ENCODE peak calls at places on chromosomes 13 and 19, in nine cellular contexts. H is stimulated activated CD4-positive, alpha-beta T cell treated with anti-CD3 and anti-CD28 coated beads, Interleukin-1b, Interleukin-23, amount 100 ng/mL, for 24 hours; V is DND-41; E is BJ; U is neural crest cell; L is CD4-positive, CD25-positive, alpha-beta regulatory T cell; M is pons; O is T-helper 9 cell; K is psoas muscle. C is an unnamed sample.
A peak's percentile ranks its signal among the peaks of the same experiment; 100 is the strongest.

GRCh38 chr13:106003651-106004050 is 531.8 kb downstream of the EFNB2 start:
- DNase-seq in M (no peak), E (no peak), O (no peak), L (no peak), U (no peak), H (no peak), K (no peak), V (no peak), C (no peak)

GRCh38 chr19:10009269-10009665 is 1.0 kb downstream of the COL5A3 start:
- DNase-seq in M (no peak), H (no peak), V (peak; percentile 42), O (peak; percentile 51), E (peak; percentile 35), K (peak; percentile 90), L (no peak), U (peak; percentile 56), C (peak; percentile 43)

GRCh38 chr13:79987761-79988160 is 353.2 kb downstream of the SPRY2 start:
- DNase-seq in L (no peak), E (no peak), K (no peak), M (no peak), V (no peak), H (no peak), U (no peak), O (no peak), C (no peak)

GRCh38 chr19:13260883-13261653 is 110.9 kb downstream of the IER2 start:
- DNase-seq in O (no peak), H (peak; percentile 23), E (peak; percentile 73), K (no peak), U (no peak), M (no peak), L (peak; percentile 54), V (no peak), C (no peak)

GRCh38 chr19:3671680-3672574 is 28.3 kb downstream of the PIP5K1C start:
- DNase-seq in E (no peak), K (no peak), V (no peak), M (no peak), H (no peak), L (peak; percentile 64), O (no peak), U (no peak), C (no peak)

GRCh38 chr13:113901642-113902041 is 37.8 kb upstream of the GAS6 start:
- DNase-seq in K (no peak), L (no peak), E (no peak), O (no peak), U (no peak), V (no peak), H (no peak), M (no peak), C (no peak)

GRCh38 chr13:53499551-53499950 is 470.9 kb downstream of the OLFM4 start:
- DNase-seq in U (no peak), M (no peak), O (no peak), V (no peak), L (no peak), K (no peak), H (no peak), E (no peak), C (no peak)

GRCh38 chr19:57473646-57474045 is 3.7 kb downstream of the ZNF772 start:
- DNase-seq in K (no peak), E (no peak), L (no peak), M (no peak), V (no peak), O (no peak), U (no peak), H (no peak), C (no peak)

GRCh38 chr13:31538067-31539042 is 201.0 kb upstream of the RXFP2 start:
- DNase-seq in H (no peak), L (no peak), U (no peak), M (peak; percentile 16), V (no peak), E (no peak), K (no peak), O (no peak), C (peak; percentile 6)

GRCh38 chr13:42544246-42544915 is 29.6 kb upstream of the TNFSF11 start:
- DNase-seq in U (no peak), V (no peak), M (peak; percentile 59), K (no peak), O (no peak), H (no peak), E (no peak), L (no peak), C (no peak)

GRCh38 chr13:32624441-32624840 is 38.2 kb downstream of the PDS5B start:
- DNase-seq in L (no peak), K (no peak), M (no peak), E (no peak), O (no peak), H (no peak), U (no peak), V (no peak), C (no peak)

C was measured in NCI-H226.